ENCODE peak calls at places on chromosome 10, in eight cellular contexts. One of them, this sample, is unnamed.

GRCh38 chr10:90306187-90306586 is 551.7 kb downstream of the HTR7 start:
- DNase-seq in mucosa of descending colon: no peak
- DNase-seq in NCI-H1436: no peak
- DNase-seq in ureter: no peak
- DNase-seq in T follicular helper cell: no peak
- DNase-seq in T-helper 2 cell: no peak
- DNase-seq in GM12865: no peak
- DNase-seq in stomach: no peak
- DNase-seq in this sample: no peak

GRCh38 chr10:119655566-119656001 is 4.4 kb downstream of the BAG3 start:
- DNase-seq in ureter: peak
- DNase-seq in T-helper 2 cell: no peak
- DNase-seq in T follicular helper cell: peak
- DNase-seq in mucosa of descending colon: no peak
- DNase-seq in stomach: peak
- DNase-seq in NCI-H1436: no peak
- DNase-seq in GM12865: no peak
- DNase-seq in this sample: no peak

GRCh38 chr10:70822421-70822820 is 6.7 kb downstream of the SGPL1 start:
- DNase-seq in stomach: no peak
- DNase-seq in T-helper 2 cell: no peak
- DNase-seq in NCI-H1436: no peak
- DNase-seq in T follicular helper cell: no peak
- DNase-seq in ureter: no peak
- DNase-seq in GM12865: no peak
- DNase-seq in mucosa of descending colon: no peak
- DNase-seq in this sample: no peak

GRCh38 chr10:17282311-17282710 is 54.3 kb downstream of the VIM start:
- DNase-seq in mucosa of descending colon: no peak
- DNase-seq in T follicular helper cell: no peak
- DNase-seq in GM12865: no peak
- DNase-seq in NCI-H1436: no peak
- DNase-seq in stomach: no peak
- DNase-seq in T-helper 2 cell: no peak
- DNase-seq in ureter: no peak
- DNase-seq in this sample: no peak

GRCh38 chr10:36182059-36182654 is 540.1 kb upstream of the FZD8 start:
- DNase-seq in GM12865: no peak
- DNase-seq in T-helper 2 cell: no peak
- DNase-seq in NCI-H1436: no peak
- DNase-seq in stomach: no peak
- DNase-seq in ureter: no peak
- DNase-seq in T follicular helper cell: no peak
- DNase-seq in mucosa of descending colon: no peak
- DNase-seq in this sample: no peak

GRCh38 chr10:58531084-58531695 is 18.5 kb downstream of the BICC1 start:
- DNase-seq in stomach: peak
- DNase-seq in ureter: peak
- DNase-seq in T follicular helper cell: no peak
- DNase-seq in NCI-H1436: peak
- DNase-seq in mucosa of descending colon: no peak
- DNase-seq in GM12865: peak
- DNase-seq in T-helper 2 cell: no peak
- DNase-seq in this sample: peak

GRCh38 chr10:59240581-59241183 is 64.2 kb downstream of the PHYHIPL start:
- DNase-seq in GM12865: peak
- DNase-seq in ureter: no peak
- DNase-seq in mucosa of descending colon: no peak
- DNase-seq in NCI-H1436: peak
- DNase-seq in stomach: no peak
- DNase-seq in T-helper 2 cell: no peak
- DNase-seq in T follicular helper cell: no peak
- DNase-seq in this sample: no peak

GRCh38 chr10:104246981-104247380 is 7.7 kb upstream of the GSTO1 start:
- DNase-seq in GM12865: no peak
- DNase-seq in T follicular helper cell: no peak
- DNase-seq in mucosa of descending colon: no peak
- DNase-seq in NCI-H1436: no peak
- DNase-seq in stomach: no peak
- DNase-seq in ureter: no peak
- DNase-seq in T-helper 2 cell: no peak
- DNase-seq in this sample: no peak

GRCh38 chr10:60123172-60123571 is 216.8 kb upstream of the CCDC6 start:
- DNase-seq in T-helper 2 cell: no peak
- DNase-seq in T follicular helper cell: no peak
- DNase-seq in stomach: no peak
- DNase-seq in GM12865: no peak
- DNase-seq in NCI-H1436: no peak
- DNase-seq in ureter: no peak
- DNase-seq in mucosa of descending colon: no peak
- DNase-seq in this sample: no peak